ENCODE peak calls at places on chromosomes 6 and 20, in four cellular contexts. U is GM12865, S is mammary epithelial cell, A is fibroblast of lung. H is an unnamed sample.
A peak's percentile ranks its signal among the peaks of the same experiment; 100 is the strongest.

GRCh38 chr6:75147512-75147911 is 58.3 kb downstream of the COL12A1 start:
- DNase-seq in U (peak; percentile 54), S (no peak), A (peak; percentile 65), H (no peak)

GRCh38 chr6:135438907-135439535 is 58.5 kb downstream of the AHI1 start:
- DNase-seq in U (peak; percentile 47), S (peak; percentile 14), A (peak; percentile 40), H (no peak)

GRCh38 chr6:1377526-1378223 is 11.7 kb upstream of the FOXF2 start:
- DNase-seq in U (no peak), S (no peak), A (no peak), H (no peak)

GRCh38 chr6:68226460-68226859 is 408.6 kb upstream of the ADGRB3 start:
- DNase-seq in U (peak; percentile 16), S (no peak), A (peak; percentile 17), H (no peak)

GRCh38 chr6:133991096-133991593 is 38.1 kb downstream of the TBPL1 start:
- DNase-seq in U (no peak), S (peak; percentile 48), A (peak; percentile 81), H (no peak)

GRCh38 chr6:168956884-168957730 is 296.5 kb downstream of the THBS2 start:
- DNase-seq in U (peak; percentile 69), S (peak; percentile 64), A (peak; percentile 84), H (peak; percentile 75)

GRCh38 chr6:27922949-27923348 is 10.8 kb upstream of the OR2B2 start:
- DNase-seq in U (no peak), S (no peak), A (no peak), H (no peak)

GRCh38 chr6:39137235-39137634 is 22.2 kb upstream of the SAYSD1 start:
- DNase-seq in U (peak; percentile 44), S (peak; percentile 30), A (peak; percentile 39), H (no peak)

GRCh38 chr6:132298344-132298949 is 102.8 kb downstream of the MOXD1 start:
- DNase-seq in U (peak; percentile 65), S (peak; percentile 23), A (peak; percentile 70), H (no peak)

GRCh38 chr20:51413753-51414323 is 128.7 kb downstream of the NFATC2 start:
- DNase-seq in U (peak; percentile 79), S (no peak), A (no peak), H (no peak)

GRCh38 chr6:138545621-138545980 is 46.3 kb upstream of the NHSL1 start:
- DNase-seq in U (no peak), S (no peak), A (peak; percentile 54), H (peak; percentile 12)
- H3K4me3 ChIP-seq in U (no peak overlapping the region), S (no peak overlapping the region), A (peak overlapping the region; percentile 32), H (no peak overlapping the region)

GRCh38 chr6:40693767-40694166 is 106.6 kb upstream of the LRFN2 start:
- DNase-seq in U (no peak), S (no peak), A (no peak), H (no peak)
- H3K4me3 ChIP-seq in U (no peak overlapping the region), S (no peak overlapping the region), A (no peak overlapping the region), H (no peak overlapping the region)

GRCh38 chr6:29941476-29941875 is 856 bp upstream of the HLA-A start:
- DNase-seq in U (no peak), S (peak; percentile 73), A (peak; percentile 24), H (no peak)

GRCh38 chr6:29941006-29941405 is 1.3 kb upstream of the HLA-A start:
- DNase-seq in U (no peak), S (peak; percentile 58), A (no peak), H (no peak)

GRCh38 chr6:29943053-29943966 is 978 bp downstream of the HLA-A start:
- DNase-seq in U (peak; percentile 44), S (no peak), A (no peak), H (peak; percentile 67)

GRCh38 chr6:29941916-29942274 is 437 bp upstream of the HLA-A start:
- DNase-seq in U (no peak), S (no peak), A (no peak), H (no peak)

DNA sequence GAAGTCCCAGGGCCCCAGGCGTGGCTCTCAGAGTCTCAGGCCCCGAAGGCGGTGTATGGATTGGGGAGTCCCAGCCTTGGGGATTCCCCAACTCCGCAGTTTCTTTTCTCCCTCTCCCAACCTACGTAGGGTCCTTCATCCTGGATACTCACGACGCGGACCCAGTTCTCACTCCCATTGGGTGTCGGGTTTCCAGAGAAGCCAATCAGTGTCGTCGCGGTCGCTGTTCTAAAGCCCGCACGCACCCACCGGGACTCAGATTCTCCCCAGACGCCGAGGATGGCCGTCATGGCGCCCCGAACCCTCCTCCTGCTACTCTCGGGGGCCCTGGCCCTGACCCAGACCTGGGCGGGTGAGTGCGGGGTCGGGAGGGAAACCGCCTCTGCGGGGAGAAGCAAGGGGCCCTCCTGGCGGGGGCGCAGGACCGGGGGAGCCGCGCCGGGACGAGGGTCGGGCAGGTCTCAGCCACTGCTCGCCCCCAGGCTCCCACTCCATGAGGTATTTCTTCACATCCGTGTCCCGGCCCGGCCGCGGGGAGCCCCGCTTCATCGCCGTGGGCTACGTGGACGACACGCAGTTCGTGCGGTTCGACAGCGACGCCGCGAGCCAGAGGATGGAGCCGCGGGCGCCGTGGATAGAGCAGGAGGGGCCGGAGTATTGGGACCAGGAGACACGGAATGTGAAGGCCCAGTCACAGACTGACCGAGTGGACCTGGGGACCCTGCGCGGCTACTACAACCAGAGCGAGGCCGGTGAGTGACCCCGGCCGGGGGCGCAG is at the start of gene HLA-A:
- DNase-seq in U (peak; percentile 97), S (peak; percentile 97), A (peak; percentile 94), H (peak; percentile 93)
- H3K4me3 ChIP-seq in U (peak within 1 kb of the TSS; percentile 94), S (peak within 1 kb of the TSS; percentile 75), A (peak within 1 kb of the TSS; percentile 61), H (peak within 1 kb of the TSS; percentile 73)

GRCh38 chr6:157385482-157385881 is 4.5 kb downstream of the ZDHHC14 start:
- DNase-seq in U (peak; percentile 24), S (no peak), A (no peak), H (no peak)

GRCh38 chr6:157386023-157386422 is 5.0 kb downstream of the ZDHHC14 start:
- DNase-seq in U (no peak), S (no peak), A (no peak), H (no peak)

GRCh38 chr6:157381631-157382621 is 936 bp downstream of the ZDHHC14 start:
- DNase-seq in U (peak; percentile 63), S (peak; percentile 41), A (peak; percentile 57), H (peak; percentile 52)

GRCh38 chr6:157380779-157381561 is at the start of gene ZDHHC14:
- DNase-seq in U (peak; percentile 91), S (peak; percentile 83), A (peak; percentile 78), H (peak; percentile 86)

DNA sequence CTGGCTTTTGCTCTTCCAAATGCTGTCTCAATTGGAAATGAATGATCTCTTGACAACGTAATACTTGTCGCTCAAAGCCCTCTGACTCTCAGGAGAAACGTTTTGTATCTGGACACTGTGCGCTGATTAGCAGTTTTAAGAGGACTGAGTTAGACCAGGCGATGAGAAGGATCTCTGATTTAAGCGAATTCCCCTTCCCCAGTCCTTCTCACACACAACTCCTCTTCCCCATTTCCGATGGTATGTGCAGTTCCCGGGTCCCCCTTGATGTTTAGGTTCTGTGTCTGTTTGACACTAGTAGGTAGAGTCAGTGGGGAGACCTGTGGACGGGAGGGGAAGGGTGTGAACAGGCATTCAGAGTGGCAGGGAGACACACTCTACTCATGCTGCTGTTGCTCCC is 2.5 kb downstream of the ZDHHC14 start:
- DNase-seq in U (no peak), S (no peak), A (no peak), H (no peak)
- H3K4me3 ChIP-seq in U (peak overlapping the region; percentile 70), S (no peak overlapping the region), A (no peak overlapping the region), H (peak overlapping the region; percentile 78)

GRCh38 chr20:21238818-21239530 is 64.2 kb upstream of the XRN2 start:
- DNase-seq in U (no peak), S (no peak), A (no peak), H (no peak)
- H3K4me3 ChIP-seq in U (no peak overlapping the region), S (no peak overlapping the region), A (no peak overlapping the region), H (no peak overlapping the region)

DNA sequence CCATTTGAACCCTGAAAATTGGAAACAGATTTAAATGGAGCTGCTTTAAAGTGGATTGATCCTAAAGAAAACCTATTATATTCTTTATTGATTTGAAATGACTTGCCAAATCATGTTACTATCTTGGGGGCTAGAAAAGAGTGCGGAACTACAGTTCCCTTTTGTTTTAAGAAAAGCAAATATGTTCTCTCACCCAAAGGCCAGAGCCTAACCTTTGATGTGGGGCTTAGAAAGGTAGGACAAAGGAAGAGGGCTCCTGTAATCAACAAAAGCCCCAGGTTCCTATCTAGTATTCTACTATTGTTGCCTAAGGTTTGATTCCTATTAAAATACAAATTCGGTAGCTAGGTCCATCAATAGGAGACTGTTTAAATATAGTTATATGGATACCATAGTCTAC is 100.8 kb upstream of the BEND6 start:
- DNase-seq in U (no peak), S (no peak), A (no peak), H (no peak)
- H3K4me3 ChIP-seq in U (no peak overlapping the region), S (no peak overlapping the region), A (no peak overlapping the region), H (no peak overlapping the region)

GRCh38 chr6:26250806-26251075 is 114.3 kb upstream of the BTN3A2 start:
- DNase-seq in U (no peak), S (no peak), A (no peak), H (no peak)
- H3K4me3 ChIP-seq in U (peak overlapping the region; percentile 63), S (peak overlapping the region; percentile 62), A (peak overlapping the region; percentile 78), H (peak overlapping the region; percentile 35)